ENCODE peak calls at places on chromosome 15, in five cellular contexts. A is upper lobe of left lung, I is K562, D is GM12878, O is HepG2. L is an unnamed sample.
A peak's percentile ranks its signal among the peaks of the same experiment; 100 is the strongest.

GRCh38 chr15:92821491-92822116 is 78.5 kb upstream of the CHD2 start:
- ATAC-seq in I (no peak), A (no peak), O (no peak), D (no peak), L (no peak)

GRCh38 chr15:58136731-58137130 is 1.4 kb upstream of the AQP9 start:
- ATAC-seq in D (no peak), I (no peak), O (no peak), A (no peak), L (no peak)

GRCh38 chr15:70323111-70323851 is 225.6 kb upstream of the TLE3 start:
- ATAC-seq in O (no peak), A (peak; percentile 61), D (no peak), I (no peak), L (peak; percentile 76)

GRCh38 chr15:73357999-73358665 is 10.6 kb downstream of the HCN4 start:
- ATAC-seq in A (no peak), I (no peak), D (no peak), O (peak; percentile 92), L (no peak)

GRCh38 chr15:70558406-70559222 is 204.7 kb downstream of the UACA start:
- ATAC-seq in O (no peak), I (no peak), D (no peak), A (peak; percentile 8), L (no peak)

GRCh38 chr15:56838085-56838484 is 80.4 kb upstream of the TCF12 start:
- ATAC-seq in D (peak; percentile 85), O (no peak), A (no peak), I (no peak), L (no peak)

GRCh38 chr15:59289574-59289973 is 82.9 kb downstream of the LDHAL6B start:
- ATAC-seq in O (no peak), D (peak; percentile 31), A (no peak), I (no peak), L (no peak)

GRCh38 chr15:97501291-97501690 is 459.2 kb upstream of the ARRDC4 start:
- ATAC-seq in I (no peak), D (no peak), O (no peak), A (peak; percentile 60), L (no peak)

GRCh38 chr15:62940755-62941361 is 101.7 kb upstream of the TPM1 start:
- ATAC-seq in D (no peak), I (no peak), O (peak; percentile 25), A (peak; percentile 93), L (peak; percentile 94)

GRCh38 chr15:50794102-50794501 is 28.6 kb upstream of the SPPL2A start:
- ATAC-seq in D (no peak), A (no peak), I (no peak), O (no peak), L (no peak)

DNA sequence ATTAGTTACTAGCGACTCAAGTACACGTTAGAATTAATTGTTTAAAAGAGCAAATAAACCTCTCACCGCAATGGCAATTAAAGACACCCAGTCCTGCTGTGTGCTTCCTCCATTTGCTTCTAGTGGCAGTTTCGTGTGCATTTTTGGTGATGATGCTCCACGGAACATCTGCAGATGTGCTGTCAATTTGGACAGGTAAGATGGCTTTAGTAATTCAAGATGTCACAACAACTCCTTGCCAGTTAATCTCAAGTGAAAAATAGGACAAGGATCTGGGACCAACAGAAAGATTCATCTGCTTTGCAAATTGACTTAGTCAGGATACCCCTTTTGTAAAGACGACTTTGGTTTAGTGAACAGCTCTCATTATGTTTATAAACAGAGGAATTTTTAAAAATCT is 320.9 kb downstream of the GABRB3 start:
- ATAC-seq in D (no peak), O (no peak), I (no peak), A (no peak), L (no peak)
- TF ChIP-seq EP300 in D (no peak), O (no peak), I (no peak), A (no peak), L (no peak)

GRCh38 chr15:39589815-39590644 is 9.2 kb downstream of the THBS1 start:
- ATAC-seq in I (no peak), A (no peak), O (no peak), D (no peak), L (no peak)
- H3K36me3 ChIP-seq in I (no peaks in the 10 kb centered on the region), A (peaks cover 100% of the 10 kb centered on the region), O (peaks cover 50% of the 10 kb centered on the region), D (no peaks in the 10 kb centered on the region), L (peaks cover 100% of the 10 kb centered on the region)

DNA sequence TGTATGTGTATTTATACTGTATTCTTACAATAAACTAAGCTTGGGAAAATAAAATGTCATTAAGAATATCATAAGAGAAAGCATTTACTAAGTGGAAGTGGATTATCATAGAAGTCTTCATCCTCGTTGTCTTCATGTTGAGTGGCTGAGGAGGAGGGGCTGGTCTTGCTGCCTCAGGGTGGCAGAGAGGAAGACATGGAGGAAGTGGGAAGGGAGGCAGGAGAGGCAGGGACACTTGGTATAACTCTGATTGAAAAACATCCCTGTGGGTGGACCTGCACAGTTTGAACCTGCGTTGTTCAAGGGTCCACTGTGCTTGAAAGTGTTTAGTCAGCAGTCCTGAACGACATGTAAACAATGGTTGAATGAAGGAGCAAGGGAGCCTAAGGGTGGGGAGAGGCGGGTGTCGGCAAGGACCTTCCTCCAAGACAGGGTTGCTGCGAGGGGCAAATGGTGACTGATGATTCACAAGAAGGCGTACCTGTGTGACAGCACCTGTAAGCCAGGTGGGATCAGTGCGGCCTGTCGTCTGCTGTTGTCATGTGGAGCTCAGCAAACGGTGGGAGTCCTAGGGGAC is 103.8 kb upstream of the KLF13 start:
- ATAC-seq in I (no peak), D (no peak), A (peak; percentile 43), O (no peak), L (no peak)
- TF ChIP-seq POLR2AphosphoS5 in I (no peak), D (no peak), A (no peak), O (no peak), L (no peak)

GRCh38 chr15:25684521-25685215 is 178.5 kb downstream of the ATP10A start:
- ATAC-seq in A (peak; percentile 82), D (no peak), I (no peak), O (no peak), L (peak; percentile 75)
- TF ChIP-seq EP300 in A (no peak), D (no peak), I (no peak), O (no peak), L (no peak)

GRCh38 chr15:83057660-83058376 is 9.2 kb downstream of the BTBD1 start:
- ATAC-seq in A (no peak), O (no peak), D (no peak), I (no peak), L (no peak)
- H3K36me3 ChIP-seq in A (peaks cover 37% of the 10 kb centered on the region), O (peaks cover 8% of the 10 kb centered on the region), D (peaks cover 22% of the 10 kb centered on the region), I (peaks cover 82% of the 10 kb centered on the region), L (peaks cover 26% of the 10 kb centered on the region)